ENCODE peak calls at places on chromosomes 12 and 14, in six cellular contexts. One of them, this sample, is unnamed.

GRCh38 chr14:77324816-77325745 is 4.2 kb downstream of the GSTZ1 start:
- DNase-seq in GM23338: no peak
- DNase-seq in CD8-positive, alpha-beta memory T cell: no peak
- DNase-seq in ovary: no peak
- DNase-seq in uterus: no peak
- DNase-seq in prostate gland: no peak
- DNase-seq in this sample: no peak

GRCh38 chr14:60275932-60276331 is 26.9 kb downstream of the PPM1A start:
- DNase-seq in CD8-positive, alpha-beta memory T cell: no peak
- DNase-seq in GM23338: no peak
- DNase-seq in ovary: no peak
- DNase-seq in uterus: no peak
- DNase-seq in prostate gland: no peak
- DNase-seq in this sample: no peak

GRCh38 chr14:53380041-53380440 is 226.9 kb upstream of the DDHD1 start:
- DNase-seq in prostate gland: no peak
- DNase-seq in uterus: no peak
- DNase-seq in CD8-positive, alpha-beta memory T cell: no peak
- DNase-seq in GM23338: no peak
- DNase-seq in ovary: no peak
- DNase-seq in this sample: no peak

GRCh38 chr12:5242440-5242839 is 189.5 kb upstream of the NTF3 start:
- DNase-seq in ovary: no peak
- DNase-seq in GM23338: no peak
- DNase-seq in uterus: no peak
- DNase-seq in CD8-positive, alpha-beta memory T cell: no peak
- DNase-seq in prostate gland: no peak
- DNase-seq in this sample: no peak

GRCh38 chr12:79527498-79527897 is 163.3 kb downstream of the PAWR start:
- DNase-seq in uterus: no peak
- DNase-seq in CD8-positive, alpha-beta memory T cell: no peak
- DNase-seq in GM23338: no peak
- DNase-seq in ovary: no peak
- DNase-seq in prostate gland: no peak
- DNase-seq in this sample: no peak

GRCh38 chr12:115233891-115234543 is 550.0 kb upstream of the TBX3 start:
- DNase-seq in prostate gland: no peak
- DNase-seq in uterus: no peak
- DNase-seq in ovary: no peak
- DNase-seq in CD8-positive, alpha-beta memory T cell: no peak
- DNase-seq in GM23338: peak; percentile 57
- DNase-seq in this sample: no peak

GRCh38 chr12:119475650-119476049 is 117.9 kb upstream of the TMEM233 start:
- DNase-seq in prostate gland: no peak
- DNase-seq in GM23338: no peak
- DNase-seq in CD8-positive, alpha-beta memory T cell: no peak
- DNase-seq in ovary: no peak
- DNase-seq in uterus: no peak
- DNase-seq in this sample: no peak

GRCh38 chr14:75896341-75896740 is 85.5 kb downstream of the TGFB3 start:
- DNase-seq in CD8-positive, alpha-beta memory T cell: no peak
- DNase-seq in prostate gland: no peak
- DNase-seq in uterus: no peak
- DNase-seq in ovary: no peak
- DNase-seq in GM23338: no peak
- DNase-seq in this sample: no peak

GRCh38 chr14:104981699-104982541 is 3.7 kb upstream of the CLBA1 start:
- DNase-seq in prostate gland: no peak
- DNase-seq in CD8-positive, alpha-beta memory T cell: no peak
- DNase-seq in ovary: peak; percentile 20
- DNase-seq in GM23338: no peak
- DNase-seq in uterus: no peak
- DNase-seq in this sample: no peak

GRCh38 chr14:104979758-104980591 is 1.8 kb upstream of the AHNAK2 start:
- DNase-seq in CD8-positive, alpha-beta memory T cell: no peak
- DNase-seq in GM23338: no peak
- DNase-seq in uterus: peak; percentile 65
- DNase-seq in ovary: peak; percentile 36
- DNase-seq in prostate gland: peak; percentile 58
- DNase-seq in this sample: no peak

GRCh38 chr14:104982548-104983230 is 2.9 kb upstream of the CLBA1 start:
- DNase-seq in GM23338: no peak
- DNase-seq in prostate gland: no peak
- DNase-seq in uterus: no peak
- DNase-seq in CD8-positive, alpha-beta memory T cell: no peak
- DNase-seq in ovary: peak; percentile 26
- DNase-seq in this sample: peak; percentile 53

GRCh38 chr14:104978774-104979691 is 859 bp upstream of the AHNAK2 start:
- DNase-seq in GM23338: no peak
- DNase-seq in CD8-positive, alpha-beta memory T cell: no peak
- DNase-seq in uterus: peak; percentile 39
- DNase-seq in ovary: peak; percentile 33
- DNase-seq in prostate gland: no peak
- DNase-seq in this sample: peak; percentile 64

DNA sequence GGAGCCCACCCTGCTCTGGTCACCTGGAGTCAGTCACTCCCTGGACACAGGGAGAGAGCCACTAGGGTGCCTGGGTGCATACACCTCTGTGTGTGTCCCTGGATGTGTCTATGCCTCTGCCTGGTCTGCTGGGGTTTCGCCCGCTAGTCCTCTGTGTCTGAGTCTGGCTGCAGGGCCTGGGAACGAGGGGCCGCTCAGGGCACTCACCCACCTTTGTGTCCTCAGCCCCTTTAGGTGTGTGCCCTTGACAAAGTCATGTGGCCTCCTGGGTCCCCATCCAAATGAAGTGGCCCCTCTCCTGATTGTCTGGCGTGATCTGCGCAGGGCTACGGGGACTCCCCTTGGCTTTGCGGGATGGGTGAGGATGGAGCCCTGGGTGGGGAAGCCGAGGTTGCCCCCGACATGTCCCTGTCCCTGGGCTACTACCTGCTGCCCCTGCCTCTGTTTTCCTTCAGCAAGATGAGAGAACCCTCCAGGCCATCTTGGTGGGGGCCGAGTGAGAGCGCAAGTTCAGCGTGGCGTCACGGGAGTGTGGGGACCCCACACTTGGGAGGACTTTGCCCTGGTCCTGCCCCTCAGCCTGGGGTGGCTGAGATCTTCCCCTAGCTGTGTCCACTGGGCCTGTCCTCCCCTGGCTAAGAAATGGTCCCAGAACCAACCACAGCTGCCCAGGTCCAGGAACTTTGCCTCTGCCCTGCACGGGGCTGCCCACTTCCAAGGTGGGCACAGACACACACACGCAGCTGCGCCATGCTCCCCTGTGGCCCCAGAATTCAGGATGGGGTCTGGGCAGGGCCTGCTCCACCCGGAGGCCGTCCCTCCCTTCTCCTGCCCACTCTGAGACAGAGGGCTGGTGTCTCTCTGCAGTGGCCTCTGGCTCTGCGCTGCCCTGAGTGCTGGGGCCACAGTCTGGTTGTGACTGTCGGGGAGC is 2.7 kb upstream of the AHNAK2 start:
- DNase-seq in CD8-positive, alpha-beta memory T cell: no peak
- DNase-seq in GM23338: no peak
- DNase-seq in ovary: peak; percentile 21
- DNase-seq in prostate gland: no peak
- DNase-seq in uterus: no peak
- DNase-seq in this sample: no peak
- H3K4me1 ChIP-seq in CD8-positive, alpha-beta memory T cell: peaks cover 7% of the 10 kb centered on the region
- H3K4me1 ChIP-seq in GM23338: peaks cover 4% of the 10 kb centered on the region
- H3K4me1 ChIP-seq in ovary: peaks cover 2% of the 10 kb centered on the region
- H3K4me1 ChIP-seq in prostate gland: peaks cover 11% of the 10 kb centered on the region
- H3K4me1 ChIP-seq in uterus: no peaks in the 10 kb centered on the region
- H3K4me1 ChIP-seq in this sample: no peaks in the 10 kb centered on the region

GRCh38 chr12:104674083-104674482 is 217.3 kb downstream of the CHST11 start:
- DNase-seq in uterus: no peak
- DNase-seq in GM23338: no peak
- DNase-seq in CD8-positive, alpha-beta memory T cell: no peak
- DNase-seq in prostate gland: no peak
- DNase-seq in ovary: no peak
- DNase-seq in this sample: no peak

GRCh38 chr12:104672501-104673265 is 215.9 kb downstream of the CHST11 start:
- DNase-seq in GM23338: no peak
- DNase-seq in ovary: no peak
- DNase-seq in CD8-positive, alpha-beta memory T cell: no peak
- DNase-seq in prostate gland: no peak
- DNase-seq in uterus: peak; percentile 85
- DNase-seq in this sample: peak; percentile 74

GRCh38 chr12:104671407-104672095 is 214.8 kb downstream of the CHST11 start:
- DNase-seq in GM23338: no peak
- DNase-seq in CD8-positive, alpha-beta memory T cell: peak; percentile 65
- DNase-seq in uterus: peak; percentile 76
- DNase-seq in ovary: peak; percentile 43
- DNase-seq in prostate gland: peak; percentile 65
- DNase-seq in this sample: peak; percentile 90

GRCh38 chr12:104672096-104672445 is 215.3 kb downstream of the CHST11 start:
- DNase-seq in ovary: no peak
- DNase-seq in uterus: no peak
- DNase-seq in CD8-positive, alpha-beta memory T cell: no peak
- DNase-seq in GM23338: no peak
- DNase-seq in prostate gland: no peak
- DNase-seq in this sample: no peak

DNA sequence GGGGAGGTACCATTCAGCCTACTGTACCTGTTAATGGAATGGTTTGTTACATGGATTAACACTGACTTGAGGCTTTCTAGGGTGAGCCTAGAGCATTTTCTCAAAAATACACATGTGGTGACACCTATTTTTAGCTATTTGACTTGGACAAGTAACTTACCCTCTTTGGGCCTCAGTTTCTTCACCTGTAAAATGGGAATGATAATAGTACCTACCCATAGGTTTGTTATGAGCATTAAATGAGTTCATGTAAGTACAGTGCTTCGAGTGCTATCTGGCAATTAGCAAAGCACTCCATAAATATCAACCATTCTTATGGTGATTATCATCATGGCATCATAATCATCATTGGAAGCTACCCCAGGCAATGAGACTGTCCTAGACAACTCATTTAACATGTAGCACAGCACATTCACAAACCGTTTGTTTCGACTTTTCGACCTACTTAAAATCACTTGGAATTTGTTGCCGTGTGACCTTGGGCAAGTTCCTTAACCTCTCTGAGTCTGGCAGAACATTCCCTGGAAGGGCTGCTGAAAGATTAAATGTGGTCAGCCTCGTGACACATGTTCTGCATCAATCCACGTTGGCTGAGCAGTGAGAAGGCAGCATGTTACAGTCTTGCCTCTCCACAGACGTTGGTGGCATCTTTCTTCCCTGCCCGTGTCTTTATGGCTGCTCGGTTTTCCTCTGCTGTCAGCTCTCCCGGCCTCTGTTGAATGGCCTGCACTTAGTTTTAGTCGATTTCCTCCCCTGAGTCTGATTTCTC is 216.7 kb downstream of the CHST11 start:
- DNase-seq in CD8-positive, alpha-beta memory T cell: no peak
- DNase-seq in ovary: no peak
- DNase-seq in GM23338: no peak
- DNase-seq in uterus: no peak
- DNase-seq in prostate gland: no peak
- DNase-seq in this sample: peak; percentile 49
- H3K4me1 ChIP-seq in CD8-positive, alpha-beta memory T cell: peaks cover 39% of the 10 kb centered on the region
- H3K4me1 ChIP-seq in ovary: peaks cover 25% of the 10 kb centered on the region
- H3K4me1 ChIP-seq in GM23338: peaks cover 18% of the 10 kb centered on the region
- H3K4me1 ChIP-seq in uterus: peaks cover 16% of the 10 kb centered on the region
- H3K4me1 ChIP-seq in prostate gland: peaks cover 9% of the 10 kb centered on the region
- H3K4me1 ChIP-seq in this sample: peaks cover 58% of the 10 kb centered on the region

GRCh38 chr12:52813203-52813819 is 605 bp downstream of the KRT4 start:
- DNase-seq in GM23338: no peak
- DNase-seq in prostate gland: no peak
- DNase-seq in ovary: no peak
- DNase-seq in uterus: no peak
- DNase-seq in CD8-positive, alpha-beta memory T cell: no peak
- DNase-seq in this sample: no peak

GRCh38 chr12:52815676-52816075 is 1.8 kb upstream of the KRT4 start:
- DNase-seq in GM23338: no peak
- DNase-seq in prostate gland: no peak
- DNase-seq in uterus: no peak
- DNase-seq in CD8-positive, alpha-beta memory T cell: no peak
- DNase-seq in ovary: no peak
- DNase-seq in this sample: no peak

GRCh38 chr12:52815161-52815560 is 1.2 kb upstream of the KRT4 start:
- DNase-seq in ovary: no peak
- DNase-seq in uterus: no peak
- DNase-seq in CD8-positive, alpha-beta memory T cell: no peak
- DNase-seq in GM23338: no peak
- DNase-seq in prostate gland: no peak
- DNase-seq in this sample: no peak

GRCh38 chr12:52813885-52814709 is at the start of gene KRT4:
- DNase-seq in ovary: no peak
- DNase-seq in uterus: no peak
- DNase-seq in prostate gland: peak; percentile 13
- DNase-seq in CD8-positive, alpha-beta memory T cell: no peak
- DNase-seq in GM23338: no peak
- DNase-seq in this sample: no peak

DNA sequence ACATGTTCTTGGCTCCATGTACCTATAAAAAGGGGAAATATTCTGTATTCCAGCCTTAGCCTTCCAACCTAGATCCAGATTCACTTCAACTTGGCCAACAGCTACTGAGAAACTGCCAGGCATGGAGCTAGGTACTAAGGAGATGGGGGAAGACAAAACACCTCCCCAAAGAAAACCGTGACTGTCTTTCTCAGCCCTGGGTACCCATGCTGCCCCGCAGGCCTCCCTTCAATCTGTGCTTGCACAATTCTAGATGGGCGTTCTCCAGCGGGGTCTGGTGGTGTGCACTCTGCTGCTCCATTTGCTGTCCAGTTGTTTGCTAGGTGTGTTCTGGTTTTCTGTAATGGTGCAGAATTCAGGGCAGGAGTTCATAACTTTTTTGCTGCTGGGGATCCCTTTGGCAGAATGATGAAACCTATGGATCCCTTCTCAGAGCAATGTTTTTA is 817 bp upstream of the KRT4 start:
- DNase-seq in ovary: no peak
- DNase-seq in CD8-positive, alpha-beta memory T cell: no peak
- DNase-seq in GM23338: no peak
- DNase-seq in prostate gland: no peak
- DNase-seq in uterus: no peak
- DNase-seq in this sample: no peak
- H3K4me1 ChIP-seq in ovary: no peaks in the 10 kb centered on the region
- H3K4me1 ChIP-seq in CD8-positive, alpha-beta memory T cell: peaks cover 14% of the 10 kb centered on the region
- H3K4me1 ChIP-seq in GM23338: no peaks in the 10 kb centered on the region
- H3K4me1 ChIP-seq in prostate gland: no peaks in the 10 kb centered on the region
- H3K4me1 ChIP-seq in uterus: no peaks in the 10 kb centered on the region
- H3K4me1 ChIP-seq in this sample: no peaks in the 10 kb centered on the region

GRCh38 chr14:47966411-47966810 is 291.0 kb upstream of the MDGA2 start:
- DNase-seq in CD8-positive, alpha-beta memory T cell: no peak
- DNase-seq in GM23338: no peak
- DNase-seq in ovary: no peak
- DNase-seq in prostate gland: no peak
- DNase-seq in uterus: no peak
- DNase-seq in this sample: no peak
- H3K4me1 ChIP-seq in CD8-positive, alpha-beta memory T cell: no peaks in the 10 kb centered on the region
- H3K4me1 ChIP-seq in GM23338: peaks cover 10% of the 10 kb centered on the region
- H3K4me1 ChIP-seq in ovary: no peaks in the 10 kb centered on the region
- H3K4me1 ChIP-seq in prostate gland: no peaks in the 10 kb centered on the region
- H3K4me1 ChIP-seq in uterus: no peaks in the 10 kb centered on the region
- H3K4me1 ChIP-seq in this sample: no peaks in the 10 kb centered on the region

This sample was measured in tibial artery.